ENCODE peak calls at places on chromosomes 5 and 9, in five cellular contexts. E is NCI-H510A treated with DMSO at 0.1 percent for 48 hours; Z is CD4-positive, alpha-beta memory T cell; H is hippocampal formation; Q is right cardiac atrium. L is an unnamed sample.

GRCh38 chr5:56827043-56827442 is 11.7 kb downstream of the MAP3K1 start:
- DNase-seq in E (no peak), Z (no peak), H (no peak), Q (no peak), L (no peak)

GRCh38 chr5:59317023-59317771 is 576.3 kb downstream of the PDE4D start:
- DNase-seq in E (no peak), Z (no peak), H (no peak), Q (no peak), L (no peak)

GRCh38 chr5:96624631-96625030 is 37.5 kb upstream of the CAST start:
- DNase-seq in E (no peak), Z (no peak), H (no peak), Q (no peak), L (no peak)

GRCh38 chr5:2783223-2783622 is 31.7 kb upstream of the IRX2 start:
- DNase-seq in E (no peak), Z (no peak), H (no peak), Q (no peak), L (no peak)

GRCh38 chr9:74497750-74498615 is 848 bp downstream of the RORB start:
- DNase-seq in E (no peak), Z (no peak), H (no peak), Q (peak; percentile 51), L (peak; percentile 67)

GRCh38 chr9:137688725-137689124 is 69.9 kb downstream of the EHMT1 start:
- DNase-seq in E (peak; percentile 27), Z (no peak), H (peak; percentile 9), Q (no peak), L (no peak)

GRCh38 chr9:928363-929042 is 48.0 kb upstream of the DMRT3 start:
- DNase-seq in E (peak; percentile 11), Z (no peak), H (no peak), Q (no peak), L (no peak)

GRCh38 chr9:7216004-7216821 is 458.4 kb downstream of the KDM4C start:
- DNase-seq in E (no peak), Z (no peak), H (no peak), Q (no peak), L (no peak)